ENCODE peak calls at places on chromosomes 2 and 18, in four cellular contexts. C is left ventricle myocardium superior, M is T-helper 2 cell, Q is LoVo. E is an unnamed sample.
A peak's percentile ranks its signal among the peaks of the same experiment; 100 is the strongest.

GRCh38 chr2:40292291-40292690 is 159.6 kb downstream of the SLC8A1 start:
- DNase-seq in Q (no peak), C (no peak), M (no peak), E (no peak)

GRCh38 chr18:55402731-55403405 is 185.1 kb downstream of the TCF4 start:
- DNase-seq in M (no peak), C (no peak), Q (no peak), E (no peak)

GRCh38 chr2:175355246-175355645 is 173.7 kb upstream of the ATP5MC3 start:
- DNase-seq in C (no peak), Q (no peak), M (no peak), E (no peak)

GRCh38 chr2:173568054-173568453 is 213.4 kb downstream of the CDCA7 start:
- DNase-seq in Q (no peak), C (peak; percentile 35), M (no peak), E (no peak)

GRCh38 chr2:191415858-191416257 is 170.7 kb downstream of the MYO1B start:
- DNase-seq in Q (no peak), M (no peak), C (no peak), E (no peak)

GRCh38 chr2:179355881-179356280 is 91.2 kb upstream of the SESTD1 start:
- DNase-seq in M (no peak), Q (no peak), C (no peak), E (no peak)

GRCh38 chr2:105800036-105800755 is 55.5 kb downstream of the NCK2 start:
- DNase-seq in Q (no peak), M (no peak), C (no peak), E (no peak)

GRCh38 chr18:35672897-35673296 is 91.4 kb downstream of the GALNT1 start:
- DNase-seq in M (no peak), Q (no peak), C (no peak), E (no peak)

GRCh38 chr2:188291142-188291616 is 495 bp upstream of the GULP1 start:
- DNase-seq in M (no peak), C (peak; percentile 26), Q (peak; percentile 32), E (no peak)

GRCh38 chr2:7845332-7845731 is 836.5 kb upstream of the ID2 start:
- DNase-seq in Q (no peak), M (no peak), C (no peak), E (no peak)

GRCh38 chr2:43311276-43311675 is 84.9 kb upstream of the ZFP36L2 start:
- DNase-seq in Q (no peak), M (no peak), C (no peak), E (no peak)

GRCh38 chr2:16862474-16862873 is 196.8 kb upstream of the CYRIA start:
- DNase-seq in Q (no peak), M (no peak), C (no peak), E (no peak)

GRCh38 chr2:46147626-46148368 is 149.4 kb upstream of the EPAS1 start:
- DNase-seq in Q (no peak), M (no peak), C (no peak), E (no peak)

GRCh38 chr2:165698621-165698946 is 95.5 kb downstream of the GALNT3 start:
- DNase-seq in M (no peak), C (peak; percentile 43), Q (peak; percentile 28), E (no peak)